ENCODE peak calls at places on chromosomes 4 and X, in eight cellular contexts. K, E, R, C, D, F, O and V are unnamed samples.
A peak's percentile ranks its signal among the peaks of the same experiment; 100 is the strongest.

GRCh38 chr4:121701263-121701662 is 4.5 kb upstream of the ANXA5 start:
- DNase-seq in O (no peak), D (no peak), C (no peak), K (no peak), E (no peak), F (no peak), R (no peak), V (no peak)

GRCh38 chrX:15761564-15762191 is 23.6 kb downstream of the CA5B start:
- DNase-seq in E (peak; percentile 39), K (peak; percentile 47), D (no peak), R (peak; percentile 31), O (peak; percentile 2), C (peak; percentile 22), F (no peak), V (no peak)

GRCh38 chr4:54589586-54589985 is 68.2 kb upstream of the KIT start:
- DNase-seq in F (no peak), C (no peak), R (no peak), K (no peak), O (no peak), D (no peak), E (no peak), V (no peak)

GRCh38 chr4:162782778-162783507 is 383.7 kb downstream of the NAF1 start:
- DNase-seq in F (no peak), K (peak; percentile 16), E (peak; percentile 40), D (no peak), C (peak; percentile 22), R (no peak), O (peak; percentile 3), V (no peak)

GRCh38 chr4:7327341-7327885 is 107.3 kb downstream of the PSAPL1 start:
- DNase-seq in R (no peak), K (no peak), F (no peak), E (no peak), O (no peak), D (no peak), C (no peak), V (no peak)

GRCh38 chr4:4299006-4299405 is 9.0 kb downstream of the ZBTB49 start:
- DNase-seq in K (no peak), D (no peak), O (no peak), E (no peak), C (no peak), F (no peak), R (no peak), V (no peak)

GRCh38 chrX:132292753-132293152 is 73.5 kb upstream of the RAP2C start:
- DNase-seq in D (no peak), O (no peak), R (peak; percentile 35), K (peak; percentile 50), F (peak; percentile 37), C (peak; percentile 52), E (peak; percentile 59), V (peak; percentile 29)

GRCh38 chr4:153383131-153383530 is 38.6 kb downstream of the MND1 start:
- DNase-seq in F (no peak), O (no peak), D (no peak), E (no peak), C (no peak), R (no peak), K (no peak), V (no peak)

GRCh38 chr4:3767569-3768288 is 1.5 kb downstream of the ADRA2C start:
- DNase-seq in C (peak; percentile 2), K (no peak), D (no peak), O (no peak), F (no peak), R (no peak), E (peak; percentile 23), V (no peak)

GRCh38 chr4:159162576-159162975 is 59.7 kb downstream of the RAPGEF2 start:
- DNase-seq in C (no peak), K (no peak), D (no peak), O (no peak), R (no peak), E (no peak), F (no peak), V (no peak)

GRCh38 chr4:8078109-8078494 is 80.5 kb downstream of the ABLIM2 start:
- DNase-seq in F (no peak), E (no peak), R (no peak), K (no peak), C (no peak), O (no peak), D (no peak), V (no peak)

GRCh38 chr4:78609580-78609979 is 58.0 kb downstream of the ANXA3 start:
- DNase-seq in O (no peak), C (no peak), E (no peak), F (no peak), R (no peak), D (no peak), K (no peak), V (no peak)

GRCh38 chr4:120895554-120895953 is 27.0 kb downstream of the PRDM5 start:
- DNase-seq in C (no peak), E (no peak), R (no peak), K (no peak), F (no peak), D (no peak), O (no peak), V (no peak)

GRCh38 chr4:8756816-8757215 is 114.8 kb downstream of the HMX1 start:
- DNase-seq in K (no peak), R (no peak), C (no peak), O (no peak), E (no peak), D (no peak), F (no peak), V (no peak)

GRCh38 chr4:159837071-159837470 is 734.2 kb downstream of the RAPGEF2 start:
- DNase-seq in K (peak; percentile 1), O (no peak), D (no peak), E (no peak), F (no peak), R (no peak), C (no peak), V (no peak)

GRCh38 chr4:47639531-47639930 is 154.5 kb downstream of the ATP10D start:
- DNase-seq in F (no peak), D (no peak), O (peak; percentile 88), E (peak; percentile 22), C (peak; percentile 61), K (no peak), R (no peak), V (no peak)

GRCh38 chr4:129109965-129110824 is 14.2 kb downstream of the C4orf33 start:
- DNase-seq in R (no peak), C (no peak), F (no peak), O (no peak), E (no peak), D (no peak), K (no peak), V (no peak)

GRCh38 chrX:29231800-29232199 is 644.6 kb downstream of the IL1RAPL1 start:
- DNase-seq in F (no peak), D (no peak), R (no peak), O (no peak), C (peak; percentile 10), E (no peak), K (no peak), V (no peak)

GRCh38 chr4:183960021-183960420 is 54.9 kb downstream of the STOX2 start:
- DNase-seq in O (peak; percentile 14), F (no peak), D (peak; percentile 36), K (peak; percentile 92), C (peak; percentile 76), R (no peak), E (peak; percentile 74), V (peak; percentile 83)

GRCh38 chrX:723781-724180 is 93.2 kb downstream of the SHOX start:
- DNase-seq in F (no peak), K (no peak), R (no peak), C (no peak), O (no peak), E (no peak), D (no peak), V (no peak)

GRCh38 chrX:110989869-110990268 is 106.1 kb upstream of the PAK3 start:
- DNase-seq in D (no peak), E (no peak), R (no peak), K (no peak), F (no peak), O (no peak), C (no peak), V (no peak)

GRCh38 chr4:3074846-3075651 is 568 bp downstream of the HTT start:
- DNase-seq in O (peak; percentile 56), E (peak; percentile 74), F (no peak), R (peak; percentile 79), C (peak; percentile 71), D (peak; percentile 40), K (peak; percentile 47), V (peak; percentile 20)

GRCh38 chrX:1388651-1389050 is 3.3 kb downstream of the SLC25A6 start:
- DNase-seq in F (no peak), E (no peak), D (no peak), O (no peak), K (no peak), R (no peak), C (no peak), V (no peak)

GRCh38 chr4:10740227-10740626 is 55.7 kb upstream of the CLNK start:
- DNase-seq in F (no peak), E (no peak), C (no peak), K (no peak), O (no peak), D (no peak), R (no peak), V (no peak)

GRCh38 chr4:71344067-71344466 is 5.2 kb downstream of the SLC4A4 start:
- DNase-seq in R (no peak), D (no peak), K (no peak), C (no peak), F (no peak), E (no peak), O (no peak), V (no peak)

GRCh38 chrX:101369687-101370086 is 16.3 kb downstream of the BTK start:
- DNase-seq in R (no peak), C (no peak), D (no peak), O (no peak), F (no peak), E (no peak), K (no peak), V (no peak)

GRCh38 chr4:179059396-179059795 is 1617.2 kb upstream of the AGA start:
- DNase-seq in O (no peak), C (no peak), F (no peak), E (no peak), K (no peak), D (no peak), R (no peak), V (no peak)

GRCh38 chr4:142265536-142265935 is 580.6 kb downstream of the INPP4B start:
- DNase-seq in O (no peak), F (peak; percentile 5), K (no peak), R (no peak), D (no peak), C (peak; percentile 52), E (peak; percentile 50), V (no peak)

GRCh38 chr4:40000711-40001110 is 23.0 kb upstream of the PDS5A start:
- DNase-seq in F (no peak), C (no peak), R (no peak), E (no peak), O (peak; percentile 36), K (no peak), D (no peak), V (no peak)

GRCh38 chrX:40008841-40009461 is 88.8 kb downstream of the BCOR start:
- DNase-seq in E (peak; percentile 18), F (no peak), O (peak; percentile 52), R (no peak), D (peak; percentile 64), C (no peak), K (peak; percentile 21), V (no peak)

GRCh38 chr4:163591614-163592020 is 97.1 kb downstream of the TMA16 start:
- DNase-seq in F (no peak), C (no peak), R (no peak), O (peak; percentile 88), E (no peak), K (no peak), D (no peak), V (no peak)

GRCh38 chr4:144627663-144628076 is 18.3 kb upstream of the HHIP start:
- DNase-seq in E (peak; percentile 18), C (peak; percentile 40), D (no peak), K (no peak), O (no peak), F (no peak), R (no peak), V (no peak)